ENCODE peak calls at places on chromosomes 16 and 17, in four cellular contexts. B is NCI-H1105 treated with DMSO at 0.1 percent for 48 hours, Z is MG63, O is dermis microvascular lymphatic vessel endothelial cell. Y is an unnamed sample.

GRCh38 chr17:35345926-35346771 is 27.3 kb downstream of the SLFN11 start:
- DNase-seq in Z (peak; percentile 79), B (no peak), O (peak; percentile 49), Y (peak; percentile 36)

GRCh38 chr16:83402969-83403368 is 404.8 kb upstream of the HSBP1 start:
- DNase-seq in B (peak; percentile 11), O (peak; percentile 61), Z (no peak), Y (no peak)

GRCh38 chr16:51818342-51818944 is 667.4 kb upstream of the SALL1 start:
- DNase-seq in O (peak; percentile 35), B (peak; percentile 38), Z (peak; percentile 35), Y (peak; percentile 78)

GRCh38 chr16:4341250-4341649 is 9.9 kb downstream of the PAM16 start:
- DNase-seq in Z (no peak), O (no peak), B (no peak), Y (no peak)

GRCh38 chr17:37176683-37177082 is 199.1 kb upstream of the C17orf78 start:
- DNase-seq in B (no peak), O (peak; percentile 6), Z (peak; percentile 39), Y (no peak)

GRCh38 chr17:3978421-3979275 is 14.4 kb upstream of the ATP2A3 start:
- DNase-seq in B (peak; percentile 45), Z (no peak), O (peak; percentile 96), Y (no peak)

GRCh38 chr16:2990891-2991290 is 10.6 kb upstream of the PKMYT1 start:
- DNase-seq in B (no peak), O (no peak), Z (no peak), Y (no peak)

GRCh38 chr16:69351309-69352027 is at the start of gene TMED6:
- DNase-seq in O (no peak), Z (no peak), B (no peak), Y (no peak)

GRCh38 chr16:57084257-57084770 is 8.1 kb upstream of the CPNE2 start:
- DNase-seq in Z (peak; percentile 69), O (peak; percentile 77), B (peak; percentile 34), Y (peak; percentile 87)

GRCh38 chr16:66402591-66403230 is 24.4 kb upstream of the BEAN1 start:
- DNase-seq in Z (no peak), B (no peak), O (no peak), Y (no peak)

GRCh38 chr16:85423186-85423550 is 190.0 kb upstream of the GSE1 start:
- DNase-seq in B (no peak), O (no peak), Z (no peak), Y (no peak)

GRCh38 chr16:84224554-84224953 is 15.3 kb downstream of the KCNG4 start:
- DNase-seq in Z (no peak), O (no peak), B (no peak), Y (no peak)

GRCh38 chr16:89135166-89135565 is 36.4 kb upstream of the CDH15 start:
- DNase-seq in Z (no peak), B (no peak), O (no peak), Y (no peak)

GRCh38 chr17:43816336-43817320 is 16.3 kb downstream of the MPP3 start:
- DNase-seq in O (no peak), B (no peak), Z (no peak), Y (no peak)

GRCh38 chr16:123971-124370 is 14.5 kb downstream of the NPRL3 start:
- DNase-seq in B (no peak), O (no peak), Z (no peak), Y (no peak)

GRCh38 chr17:39281806-39282205 is 56.1 kb upstream of the STAC2 start:
- DNase-seq in Z (no peak), O (no peak), B (no peak), Y (no peak)

GRCh38 chr16:27326738-27327585 is 13.2 kb downstream of the IL4R start:
- DNase-seq in O (peak; percentile 83), Z (peak; percentile 97), B (no peak), Y (peak; percentile 98)

GRCh38 chr17:82107341-82107860 is 9.4 kb upstream of the FASN start:
- DNase-seq in O (peak; percentile 26), B (no peak), Z (no peak), Y (no peak)

GRCh38 chr17:66306413-66306812 is 4.0 kb downstream of the PRKCA start:
- DNase-seq in B (no peak), Z (no peak), O (peak; percentile 49), Y (no peak)

GRCh38 chr16:23505942-23506605 is 4.2 kb downstream of the GGA2 start:
- DNase-seq in O (no peak), Z (no peak), B (no peak), Y (no peak)

GRCh38 chr16:79598341-79599181 is 2.0 kb downstream of the MAF start:
- DNase-seq in Z (peak; percentile 14), B (peak; percentile 68), O (peak; percentile 59), Y (peak; percentile 21)

GRCh38 chr16:89018605-89019158 is 41.7 kb upstream of the CBFA2T3 start:
- DNase-seq in Z (peak; percentile 17), O (no peak), B (no peak), Y (no peak)

GRCh38 chr16:50494501-50495491 is 53.4 kb upstream of the NKD1 start:
- DNase-seq in Z (no peak), O (no peak), B (no peak), Y (no peak)

GRCh38 chr17:75343007-75343406 is 53.8 kb upstream of the SLC25A19 start:
- DNase-seq in B (no peak), O (no peak), Z (no peak), Y (no peak)

GRCh38 chr17:44308865-44309264 is 464 bp downstream of the RUNDC3A start:
- DNase-seq in Z (no peak), B (peak; percentile 30), O (no peak), Y (no peak)

GRCh38 chr17:14157822-14158221 is 78.8 kb downstream of the CDRT15 start:
- DNase-seq in O (no peak), B (no peak), Z (no peak), Y (no peak)

GRCh38 chr16:10971560-10971961 is 27.2 kb downstream of the CLEC16A start:
- DNase-seq in Z (peak; percentile 57), B (peak; percentile 76), O (peak; percentile 76), Y (peak; percentile 86)

GRCh38 chr16:29318037-29318436 is 88.5 kb downstream of the NPIPB11 start:
- DNase-seq in B (no peak), Z (peak; percentile 12), O (no peak), Y (peak; percentile 8)

GRCh38 chr16:30145692-30146091 is 22.7 kb upstream of the MAPK3 start:
- DNase-seq in Z (no peak), B (no peak), O (no peak), Y (no peak)

GRCh38 chr16:56682703-56683397 is 580 bp downstream of the MT1X start:
- DNase-seq in B (no peak), O (no peak), Z (no peak), Y (no peak)

GRCh38 chr17:199806-200603 is 18.6 kb upstream of the DOC2B start:
- DNase-seq in O (peak; percentile 89), Z (no peak), B (no peak), Y (no peak)